ENCODE peak calls at places on chromosomes 11 and 22, in eight cellular contexts. X, O, F, V, W, B, E and R are unnamed samples. For H3K27me3, the result is how much of the 10 kb centered on the place peaks cover.

GRCh38 chr22:23512738-23513137 is 67.4 kb downstream of the IGLL1 start:
- DNase-seq in X (no peak), O (no peak), F (no peak), V (no peak), W (no peak), B (no peak), E (no peak), R (no peak)

GRCh38 chr11:111918390-111919256 is at the start of gene C11orf52:
- DNase-seq in X (peak), O (peak), F (no peak), V (no peak), W (peak), B (no peak), E (peak), R (no peak)

GRCh38 chr11:77093056-77093891 is 9.4 kb upstream of the OMP start:
- DNase-seq in X (no peak), O (peak), F (no peak), V (peak), W (no peak), B (no peak), E (no peak), R (no peak)

GRCh38 chr11:90639687-90640086 is 416.8 kb upstream of the CHORDC1 start:
- DNase-seq in X (no peak), O (no peak), F (no peak), V (no peak), W (no peak), B (no peak), E (peak), R (no peak)

GRCh38 chr11:119095066-119095880 is 6.4 kb downstream of the DPAGT1 start:
- DNase-seq in X (peak), O (peak), F (peak), V (peak), W (peak), B (peak), E (peak), R (peak)

GRCh38 chr11:83159901-83160865 is 3.3 kb downstream of the PCF11 start:
- DNase-seq in X (peak), O (no peak), F (no peak), V (peak), W (no peak), B (no peak), E (no peak), R (no peak)

GRCh38 chr22:46377566-46378498 is 42.3 kb downstream of the TRMU start:
- DNase-seq in X (peak), O (peak), F (no peak), V (no peak), W (peak), B (no peak), E (peak), R (no peak)

GRCh38 chr22:40178417-40179409 is 988 bp downstream of the TNRC6B start:
- DNase-seq in X (peak), O (no peak), F (no peak), V (peak), W (no peak), B (no peak), E (peak), R (no peak)

GRCh38 chr11:118763038-118763437 is 27.9 kb downstream of the DDX6 start:
- DNase-seq in X (no peak), O (no peak), F (no peak), V (no peak), W (no peak), B (no peak), E (no peak), R (no peak)

GRCh38 chr11:65432686-65433582 is 10.3 kb downstream of the NEAT1 start:
- DNase-seq in X (peak), O (no peak), F (no peak), V (no peak), W (no peak), B (no peak), E (peak), R (no peak)

GRCh38 chr22:27679722-27680488 is 121.7 kb downstream of the MN1 start:
- DNase-seq in X (no peak), O (no peak), F (no peak), V (peak), W (no peak), B (no peak), E (no peak), R (no peak)

GRCh38 chr11:13448876-13449275 is 14.1 kb downstream of the BTBD10 start:
- DNase-seq in X (no peak), O (no peak), F (no peak), V (no peak), W (no peak), B (no peak), E (no peak), R (no peak)

GRCh38 chr11:128624269-128625170 is 37.2 kb upstream of the ETS1 start:
- DNase-seq in X (peak), O (peak), F (no peak), V (peak), W (no peak), B (no peak), E (no peak), R (peak)

GRCh38 chr22:39220897-39221850 is 23.6 kb downstream of the PDGFB start:
- DNase-seq in X (no peak), O (peak), F (no peak), V (peak), W (no peak), B (no peak), E (no peak), R (no peak)

GRCh38 chr11:115391598-115391997 is 112.6 kb downstream of the CADM1 start:
- DNase-seq in X (no peak), O (no peak), F (no peak), V (no peak), W (no peak), B (no peak), E (peak), R (no peak)

GRCh38 chr22:45548991-45549736 is 46.5 kb downstream of the FBLN1 start:
- DNase-seq in X (peak), O (no peak), F (peak), V (no peak), W (no peak), B (no peak), E (peak), R (no peak)

GRCh38 chr22:38490915-38491314 is 15.2 kb downstream of the DDX17 start:
- DNase-seq in X (peak), O (peak), F (peak), V (peak), W (peak), B (peak), E (no peak), R (no peak)

GRCh38 chr11:134124660-134125451 is 56.0 kb downstream of the JAM3 start:
- DNase-seq in X (no peak), O (peak), F (no peak), V (peak), W (no peak), B (peak), E (peak), R (no peak)

GRCh38 chr11:86800076-86800955 is at the start of gene PRSS23:
- DNase-seq in X (peak), O (peak), F (no peak), V (peak), W (peak), B (peak), E (peak), R (no peak)

GRCh38 chr11:64291746-64292457 is 800 bp downstream of the KCNK4 start:
- DNase-seq in X (no peak), O (no peak), F (no peak), V (no peak), W (no peak), B (no peak), E (no peak), R (no peak)

GRCh38 chr11:8225589-8226036 is 38.1 kb downstream of the LMO1 start:
- DNase-seq in X (peak), O (peak), F (peak), V (peak), W (peak), B (peak), E (peak), R (peak)

GRCh38 chr11:96267490-96268010 is 75.4 kb downstream of the MAML2 start:
- DNase-seq in X (no peak), O (no peak), F (no peak), V (no peak), W (no peak), B (no peak), E (no peak), R (no peak)

GRCh38 chr11:112834277-112834755 is 126.9 kb upstream of the NCAM1 start:
- DNase-seq in X (peak), O (peak), F (no peak), V (no peak), W (peak), B (no peak), E (no peak), R (no peak)

GRCh38 chr11:13335319-13335718 is 57.7 kb downstream of the BMAL1 start:
- DNase-seq in X (peak), O (no peak), F (no peak), V (no peak), W (peak), B (peak), E (peak), R (peak)

GRCh38 chr11:73412308-73412707 is 36.1 kb downstream of the RELT start:
- DNase-seq in X (no peak), O (no peak), F (no peak), V (no peak), W (no peak), B (no peak), E (no peak), R (no peak)

GRCh38 chr11:34387653-34388052 is 29.8 kb upstream of the ABTB2 start:
- DNase-seq in X (no peak), O (no peak), F (no peak), V (no peak), W (no peak), B (no peak), E (no peak), R (no peak)

GRCh38 chr11:128182844-128183243 is 404.5 kb downstream of the ETS1 start:
- DNase-seq in X (no peak), O (no peak), F (no peak), V (no peak), W (no peak), B (no peak), E (no peak), R (no peak)

GRCh38 chr22:46058591-46059519 is 81.9 kb upstream of the WNT7B start:
- DNase-seq in X (peak), O (peak), F (no peak), V (peak), W (no peak), B (peak), E (no peak), R (no peak)

GRCh38 chr22:30606455-30607299 is at the start of gene TCN2:
- DNase-seq in X (peak), O (peak), F (no peak), V (peak), W (peak), B (peak), E (peak), R (peak)

GRCh38 chr11:67998150-67999045 is 5.5 kb downstream of the UNC93B1 start:
- DNase-seq in X (peak), O (no peak), F (no peak), V (no peak), W (no peak), B (no peak), E (no peak), R (no peak)

GRCh38 chr22:22215659-22216449 is 28.7 kb upstream of the VPREB1 start:
- DNase-seq in X (no peak), O (no peak), F (no peak), V (no peak), W (no peak), B (no peak), E (no peak), R (no peak)

GRCh38 chr22:22156716-22157499 is 87.7 kb upstream of the VPREB1 start:
- DNase-seq in X (peak), O (peak), F (peak), V (peak), W (peak), B (no peak), E (peak), R (peak)

GRCh38 chr11:61645179-61645868 is 34.9 kb upstream of the DAGLA start:
- DNase-seq in X (no peak), O (no peak), F (no peak), V (no peak), W (peak), B (no peak), E (no peak), R (no peak)

GRCh38 chr22:50298937-50299656 is 8.3 kb downstream of the PLXNB2 start:
- DNase-seq in X (no peak), O (no peak), F (no peak), V (no peak), W (no peak), B (no peak), E (peak), R (no peak)

GRCh38 chr11:128852327-128853023 is 14.6 kb downstream of the KCNJ1 start:
- DNase-seq in X (no peak), O (no peak), F (no peak), V (no peak), W (no peak), B (no peak), E (no peak), R (no peak)

GRCh38 chr22:35609761-35610160 is 7.4 kb downstream of the MB start:
- DNase-seq in X (no peak), O (peak), F (no peak), V (no peak), W (no peak), B (no peak), E (no peak), R (no peak)

GRCh38 chr22:42993651-42994275 is 21.2 kb downstream of the PACSIN2 start:
- DNase-seq in X (no peak), O (no peak), F (no peak), V (no peak), W (no peak), B (no peak), E (no peak), R (no peak)

GRCh38 chr11:39021542-39021941 is 2423.5 kb upstream of the RAG2 start:
- DNase-seq in X (no peak), O (no peak), F (no peak), V (no peak), W (no peak), B (no peak), E (no peak), R (no peak)
- H3K27me3 ChIP-seq in X (under half), O (under half), F (under half), V (under half), W (under half), B (under half), E (under half), R (under half)

DNA sequence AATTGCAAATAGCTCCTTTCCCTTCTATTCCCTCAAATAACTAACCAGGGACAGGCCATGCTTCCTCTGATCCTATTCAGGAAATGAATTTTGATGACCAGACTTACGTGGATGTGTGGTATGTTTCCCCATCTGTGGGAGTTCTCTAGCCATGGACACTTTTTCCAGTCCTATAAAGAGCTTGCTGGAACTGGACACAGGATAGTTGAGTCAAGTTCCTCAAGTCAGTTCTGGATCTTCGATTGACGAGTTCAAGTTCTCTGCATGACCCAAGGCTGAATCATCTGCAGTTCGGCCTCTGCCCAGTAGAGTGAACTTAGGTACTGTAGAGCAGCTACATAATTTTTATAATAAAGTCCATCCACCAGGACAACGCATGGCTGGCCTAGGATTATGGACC is 52.7 kb upstream of the CCND1 start:
- DNase-seq in X (no peak), O (no peak), F (peak), V (no peak), W (no peak), B (no peak), E (peak), R (no peak)
- TF ChIP-seq CTCF in X (no peak), O (no peak), F (peak), V (no peak), W (no peak), B (no peak), E (no peak), R (no peak)

GRCh38 chr11:120241277-120241676 is 1.3 kb downstream of the POU2F3 start:
- DNase-seq in X (no peak), O (no peak), F (no peak), V (peak), W (peak), B (no peak), E (no peak), R (no peak)

GRCh38 chr11:120238968-120239620 is 846 bp upstream of the POU2F3 start:
- DNase-seq in X (no peak), O (no peak), F (no peak), V (peak), W (no peak), B (no peak), E (no peak), R (no peak)

GRCh38 chr11:120239713-120240640 is at the start of gene POU2F3:
- DNase-seq in X (no peak), O (no peak), F (no peak), V (peak), W (no peak), B (no peak), E (peak), R (no peak)

GRCh38 chr11:120243221-120243620 is 3.3 kb downstream of the POU2F3 start:
- DNase-seq in X (no peak), O (no peak), F (no peak), V (peak), W (no peak), B (no peak), E (no peak), R (no peak)

GRCh38 chr11:120240866-120241265 is 926 bp downstream of the POU2F3 start:
- DNase-seq in X (no peak), O (no peak), F (no peak), V (peak), W (no peak), B (no peak), E (no peak), R (no peak)
- H3K27me3 ChIP-seq in X (half or more), O (under half), F (half or more), V (half or more), W (under half), B (under half), E (under half), R (half or more)

GRCh38 chr11:47355283-47356128 is 3.0 kb upstream of the MYBPC3 start:
- DNase-seq in X (peak), O (peak), F (peak), V (peak), W (peak), B (peak), E (peak), R (no peak)
- TF ChIP-seq CTCF in X (peak), O (peak), F (peak), V (peak), W (peak), B (peak), E (peak), R (no peak)

DNA sequence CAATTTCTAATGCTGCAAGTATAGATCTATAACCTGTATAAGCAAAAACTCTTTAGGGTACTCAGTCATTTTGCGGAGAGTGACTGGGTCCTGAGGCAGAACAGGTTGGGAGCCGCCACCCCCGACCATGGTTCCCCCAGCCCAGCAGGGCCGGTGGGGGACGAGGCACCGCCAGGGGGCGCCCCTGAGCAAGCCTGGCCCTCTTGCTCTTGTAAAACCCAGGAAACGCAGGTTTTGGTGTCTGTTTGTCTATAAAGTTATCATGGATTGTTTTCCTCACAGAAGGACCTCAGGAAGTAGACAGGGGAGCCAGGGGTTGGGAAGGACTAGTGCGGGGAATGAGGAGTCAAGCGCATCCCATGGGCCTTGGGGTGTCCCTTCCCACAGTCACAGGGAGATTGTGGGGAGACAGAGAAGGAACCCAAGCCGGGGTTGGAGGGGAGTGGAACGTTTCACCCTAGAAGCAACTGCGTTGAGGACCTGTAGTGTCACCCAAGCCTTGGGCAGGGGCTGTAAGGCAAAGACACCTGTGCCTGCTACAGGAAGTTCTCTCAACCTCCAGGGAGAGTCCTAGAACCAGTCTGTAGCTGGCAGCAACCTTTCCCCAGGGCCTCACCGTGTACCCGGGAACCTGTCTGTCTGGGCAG is 26.4 kb downstream of the KCTD17 start:
- DNase-seq in X (peak), O (no peak), F (peak), V (peak), W (peak), B (peak), E (peak), R (peak)
- H3K27me3 ChIP-seq in X (under half), O (under half), F (under half), V (under half), W (under half), B (under half), E (under half), R (under half)

GRCh38 chr22:44357296-44357961 is 44.7 kb upstream of the SHISAL1 start:
- DNase-seq in X (no peak), O (peak), F (no peak), V (peak), W (no peak), B (no peak), E (peak), R (no peak)
- TF ChIP-seq CTCF in X (no peak), O (no peak), F (peak), V (no peak), W (no peak), B (no peak), E (peak), R (no peak)

DNA sequence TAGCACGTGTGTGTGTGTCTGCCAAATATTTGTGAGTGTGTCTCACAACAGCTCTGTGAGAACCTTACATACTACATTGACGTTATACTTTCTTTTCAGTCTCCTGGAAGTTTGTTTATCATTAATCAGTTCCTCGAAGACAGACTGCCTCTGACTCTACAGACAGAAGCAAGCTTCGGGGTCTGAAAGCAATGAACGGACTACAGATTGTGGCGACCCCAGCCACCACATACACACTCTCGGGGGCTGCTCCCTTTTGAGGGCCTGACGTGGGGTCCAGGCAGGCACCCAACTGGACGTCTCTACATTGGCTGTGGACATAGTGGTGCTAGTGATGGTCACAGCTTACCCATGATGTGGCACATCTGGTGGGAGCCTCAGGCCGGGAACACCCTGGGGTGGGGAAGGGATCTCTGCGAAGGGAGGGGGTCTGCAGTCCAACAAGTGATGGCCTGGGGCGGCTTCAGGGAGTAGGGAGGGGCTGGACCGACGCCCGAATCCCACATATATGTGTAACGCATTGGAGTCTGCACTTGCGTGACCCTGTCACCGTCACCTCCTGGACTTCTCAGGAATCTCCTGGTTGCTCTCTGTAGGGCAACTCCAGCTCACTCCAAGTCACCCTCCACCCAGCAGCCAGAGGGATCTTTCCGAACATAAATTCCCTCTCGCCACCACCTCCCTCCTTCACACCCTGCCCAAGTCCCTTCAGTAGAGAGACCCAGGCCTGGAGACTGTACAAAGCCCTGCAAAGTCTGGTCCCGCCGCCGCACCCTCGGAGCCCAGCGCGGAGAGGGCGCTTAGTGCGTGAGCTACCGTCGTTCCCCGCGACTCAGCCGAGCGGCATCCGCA is 30.4 kb upstream of the TRIM29 start:
- DNase-seq in X (no peak), O (no peak), F (no peak), V (no peak), W (no peak), B (no peak), E (no peak), R (no peak)
- H3K27me3 ChIP-seq in X (half or more), O (under half), F (under half), V (half or more), W (under half), B (under half), E (half or more), R (half or more)